ENCODE peak calls at places on chromosome 17, in four cellular contexts. X is GM03348; W is A673; Y is effector memory CD4-positive, alpha-beta T cell. Z is an unnamed sample.

GRCh38 chr17:77440571-77440981 is 299.8 kb downstream of the SEC14L1 start:
- DNase-seq in W (no peak), X (no peak), Y (no peak), Z (no peak)

GRCh38 chr17:68431661-68432071 is 25.6 kb downstream of the WIPI1 start:
- DNase-seq in Y (no peak), W (peak), X (no peak), Z (no peak)

GRCh38 chr17:62750502-62751349 is 57.4 kb downstream of the MARCHF10 start:
- DNase-seq in X (no peak), Y (no peak), W (no peak), Z (no peak)

GRCh38 chr17:61294286-61294685 is 105.4 kb upstream of the TBX2 start:
- DNase-seq in W (no peak), X (no peak), Y (no peak), Z (no peak)

GRCh38 chr17:43536236-43537088 is 9.7 kb downstream of the ETV4 start:
- DNase-seq in Y (no peak), X (peak), W (peak), Z (no peak)

GRCh38 chr17:59785091-59785799 is 77.8 kb downstream of the VMP1 start:
- DNase-seq in X (no peak), Y (no peak), W (no peak), Z (no peak)

GRCh38 chr17:48615963-48616718 is 1.0 kb upstream of the HOXB8 start:
- DNase-seq in Y (no peak), W (no peak), X (no peak), Z (no peak)

GRCh38 chr17:49575524-49576120 is at the start of gene NXPH3:
- DNase-seq in Y (peak), X (peak), W (peak), Z (peak)

GRCh38 chr17:20059728-20060188 is 50.6 kb downstream of the SPECC1 start:
- DNase-seq in Y (no peak), W (no peak), X (no peak), Z (no peak)

GRCh38 chr17:8466466-8466865 is 30.8 kb downstream of the NDEL1 start:
- DNase-seq in Y (no peak), W (no peak), X (peak), Z (no peak)

GRCh38 chr17:77700165-77700881 is 258.2 kb upstream of the TNRC6C start:
- DNase-seq in Y (no peak), W (no peak), X (no peak), Z (no peak)